ENCODE peak calls at places on chromosomes 6 and 20, in seven cellular contexts. M, C, Y, A, N, T and O are unnamed samples.

GRCh38 chr20:53829086-53829703 is 235.6 kb upstream of the ZNF217 start:
- DNase-seq in N (no peak), C (peak), A (no peak), Y (no peak), M (peak), T (no peak), O (peak)

GRCh38 chr6:42406296-42407280 is 45.1 kb downstream of the TRERF1 start:
- DNase-seq in N (no peak), A (no peak), Y (no peak), M (peak), C (peak), T (peak), O (no peak)

GRCh38 chr6:100346828-100347227 is 117.9 kb downstream of the SIM1 start:
- DNase-seq in N (no peak), Y (no peak), A (no peak), C (peak), T (no peak), M (no peak), O (peak)

GRCh38 chr6:101069191-101069795 is 188.2 kb upstream of the ASCC3 start:
- DNase-seq in M (no peak), Y (no peak), C (peak), T (no peak), N (no peak), A (no peak), O (no peak)

GRCh38 chr6:150301871-150302800 is 66.7 kb upstream of the IYD start:
- DNase-seq in C (peak), N (no peak), T (no peak), A (no peak), Y (peak), M (peak), O (peak)

GRCh38 chr6:168278904-168279303 is 40.7 kb downstream of the DACT2 start:
- DNase-seq in N (no peak), A (no peak), C (no peak), M (no peak), Y (no peak), T (no peak), O (no peak)

GRCh38 chr6:118485601-118486550 is 62.2 kb upstream of the PLN start:
- DNase-seq in A (no peak), T (no peak), Y (peak), N (no peak), M (no peak), C (no peak), O (peak)

GRCh38 chr6:169921853-169922779 is 170.7 kb downstream of the ERMARD start:
- DNase-seq in T (no peak), M (no peak), Y (no peak), A (no peak), N (no peak), C (no peak), O (no peak)

GRCh38 chr6:95169790-95170189 is 407.5 kb upstream of the MANEA start:
- DNase-seq in N (no peak), Y (no peak), C (peak), M (no peak), A (no peak), T (no peak), O (no peak)

GRCh38 chr6:13653296-13653695 is 38.2 kb downstream of the NOL7 start:
- DNase-seq in T (no peak), Y (no peak), N (no peak), A (no peak), C (no peak), M (peak), O (no peak)

GRCh38 chr20:22836877-22837276 is 198.2 kb upstream of the SSTR4 start:
- DNase-seq in C (peak), Y (no peak), M (peak), T (no peak), N (no peak), A (no peak), O (no peak)

GRCh38 chr6:15518878-15519277 is 143.9 kb downstream of the DTNBP1 start:
- DNase-seq in C (no peak), N (no peak), T (no peak), Y (no peak), M (no peak), A (peak), O (no peak)

GRCh38 chr6:12182676-12183075 is 107.5 kb upstream of the EDN1 start:
- DNase-seq in A (no peak), M (peak), N (no peak), C (peak), T (no peak), Y (no peak), O (no peak)

GRCh38 chr20:26163890-26164289 is 467.2 kb upstream of the ZNF337 start:
- DNase-seq in M (peak), A (no peak), Y (no peak), C (peak), T (no peak), N (no peak), O (no peak)

GRCh38 chr6:152391179-152391880 is 245.8 kb downstream of the SYNE1 start:
- DNase-seq in A (no peak), Y (no peak), T (no peak), M (no peak), C (no peak), N (no peak), O (no peak)

GRCh38 chr6:116446399-116446798 is 14.8 kb upstream of the CALHM6 start:
- DNase-seq in Y (no peak), C (peak), M (no peak), A (no peak), T (no peak), N (no peak), O (no peak)

GRCh38 chr20:47432251-47433210 is 69.2 kb upstream of the NCOA3 start:
- DNase-seq in C (peak), A (no peak), T (no peak), Y (no peak), N (no peak), M (peak), O (no peak)

GRCh38 chr6:169858935-169859351 is 107.5 kb downstream of the ERMARD start:
- DNase-seq in C (peak), Y (no peak), A (peak), N (no peak), T (no peak), M (no peak), O (no peak)

GRCh38 chr20:51480507-51481270 is 61.8 kb downstream of the NFATC2 start:
- DNase-seq in T (no peak), A (no peak), M (no peak), Y (peak), N (no peak), C (no peak), O (peak)

GRCh38 chr6:10412165-10412947 is 2.5 kb downstream of the TFAP2A start:
- DNase-seq in C (peak), M (peak), N (peak), A (no peak), Y (peak), T (peak), O (peak)

GRCh38 chr20:18090044-18090443 is 32.3 kb upstream of the OVOL2 start:
- DNase-seq in Y (no peak), A (no peak), T (no peak), N (peak), C (no peak), M (no peak), O (no peak)

GRCh38 chr6:16677458-16677857 is 83.8 kb downstream of the ATXN1 start:
- DNase-seq in N (no peak), M (no peak), C (peak), Y (no peak), T (no peak), A (no peak), O (no peak)

GRCh38 chr6:53630533-53631269 is 34.9 kb downstream of the KLHL31 start:
- DNase-seq in A (no peak), C (no peak), N (no peak), M (no peak), T (no peak), Y (no peak), O (peak)

GRCh38 chr20:53829706-53830521 is 236.3 kb upstream of the ZNF217 start:
- DNase-seq in Y (no peak), M (peak), T (no peak), A (no peak), N (no peak), C (peak), O (peak)

GRCh38 chr6:45513331-45513730 is 135.6 kb upstream of the SUPT3H start:
- DNase-seq in A (no peak), T (no peak), C (no peak), N (no peak), Y (no peak), M (no peak), O (no peak)

GRCh38 chr20:55142932-55143331 is 667.5 kb downstream of the DOK5 start:
- DNase-seq in C (no peak), N (no peak), A (no peak), T (no peak), Y (no peak), M (no peak), O (no peak)

GRCh38 chr6:127907960-127908640 is 7.2 kb upstream of the THEMIS start:
- DNase-seq in T (no peak), N (no peak), A (no peak), Y (no peak), M (no peak), C (no peak), O (peak)

GRCh38 chr6:84061174-84061573 is 27.6 kb downstream of the MRAP2 start:
- DNase-seq in N (no peak), M (no peak), A (no peak), T (no peak), C (no peak), Y (no peak), O (no peak)

GRCh38 chr6:24929255-24929654 is 6.5 kb downstream of the RIPOR2 start:
- DNase-seq in C (no peak), N (no peak), Y (no peak), A (no peak), T (no peak), M (no peak), O (peak)

GRCh38 chr6:139308284-139308916 is 16.6 kb upstream of the TXLNB start:
- DNase-seq in N (no peak), C (no peak), T (no peak), Y (no peak), M (peak), A (no peak), O (no peak)

GRCh38 chr6:33668914-33669313 is 42.6 kb downstream of the UQCC2 start:
- DNase-seq in Y (peak), T (no peak), M (no peak), N (no peak), C (peak), A (no peak), O (peak)

GRCh38 chr20:48905322-48905647 is 16.2 kb upstream of the ARFGEF2 start:
- DNase-seq in M (no peak), Y (no peak), T (no peak), N (no peak), A (no peak), C (no peak), O (no peak)
- TF ChIP-seq CTCF in M (no peak), Y (no peak), T (no peak), N (peak), A (peak), C (no peak), O (no peak)

GRCh38 chr20:62367483-62368302 is 581 bp upstream of the LAMA5 start:
- DNase-seq in C (no peak), T (no peak), Y (no peak), N (no peak), M (no peak), A (no peak), O (peak)
- TF ChIP-seq CTCF in C (no peak), T (no peak), Y (no peak), N (no peak), M (no peak), A (no peak), O (no peak)

GRCh38 chr20:2093200-2093781 is 8.3 kb upstream of the STK35 start:
- DNase-seq in N (no peak), C (peak), A (no peak), Y (peak), T (no peak), M (no peak), O (peak)
- TF ChIP-seq CTCF in N (peak), C (peak), A (peak), Y (peak), T (no peak), M (peak), O (peak)

GRCh38 chr20:44414808-44415207 is 59.3 kb downstream of the HNF4A start:
- DNase-seq in A (no peak), N (no peak), T (no peak), C (no peak), Y (no peak), M (no peak), O (no peak)

GRCh38 chr20:44412402-44413144 is 57.1 kb downstream of the HNF4A start:
- DNase-seq in Y (no peak), T (no peak), A (no peak), M (no peak), N (no peak), C (no peak), O (no peak)

GRCh38 chr20:44411757-44412401 is 56.4 kb downstream of the HNF4A start:
- DNase-seq in N (no peak), A (no peak), T (no peak), C (no peak), Y (no peak), M (no peak), O (no peak)

GRCh38 chr20:44414346-44414714 is 58.8 kb downstream of the HNF4A start:
- DNase-seq in N (no peak), T (no peak), C (no peak), A (no peak), M (no peak), Y (no peak), O (no peak)

DNA sequence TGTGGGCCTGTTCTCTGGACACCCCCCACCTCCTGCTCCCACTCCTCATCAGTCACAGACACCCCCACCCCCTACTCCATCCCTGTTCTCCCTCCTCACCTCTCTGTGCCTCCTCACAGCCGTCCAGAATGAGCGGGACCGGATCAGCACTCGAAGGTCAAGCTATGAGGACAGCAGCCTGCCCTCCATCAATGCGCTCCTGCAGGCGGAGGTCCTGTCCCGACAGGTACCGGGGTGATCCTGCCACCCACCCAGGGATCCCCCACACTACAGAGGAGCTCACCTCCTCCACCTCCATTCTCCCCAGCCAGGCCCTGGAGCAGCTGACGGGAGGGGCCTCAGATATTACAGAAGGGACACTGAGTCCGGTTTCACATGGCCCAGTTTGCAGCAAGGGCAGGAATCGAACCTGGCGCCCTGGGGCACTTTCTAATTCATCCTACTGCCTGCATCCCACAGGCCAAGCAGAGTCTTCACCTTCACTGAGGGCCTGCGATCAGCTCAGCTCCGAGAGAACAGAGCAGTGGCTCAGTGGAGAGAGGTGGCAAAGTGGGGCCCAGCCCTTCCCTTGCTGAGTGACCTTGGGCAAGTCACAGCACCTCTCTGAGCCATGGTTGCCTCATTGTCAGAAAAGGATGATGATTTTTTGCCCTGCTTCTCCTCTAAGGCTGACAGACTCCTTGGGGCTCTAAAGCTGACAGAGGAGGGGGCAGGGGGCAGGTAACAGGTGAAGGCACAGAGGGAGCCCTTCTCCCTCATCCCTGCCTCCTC is 58.3 kb downstream of the HNF4A start:
- DNase-seq in A (no peak), C (no peak), N (no peak), T (no peak), Y (no peak), M (no peak), O (no peak)
- TF ChIP-seq CTCF in A (no peak), C (no peak), N (no peak), T (no peak), Y (no peak), M (no peak), O (no peak)